ENCODE peak calls at places on chromosomes 11 and 22, in eight cellular contexts. One of them, this sample, is unnamed. For H3K4me1, the result is how much of the 10 kb centered on the place peaks cover.

GRCh38 chr22:23144926-23145906 is at the start of gene RAB36:
- DNase-seq in PC-9: peak
- DNase-seq in mucosa of descending colon: peak
- DNase-seq in HCT116: peak
- DNase-seq in mammary epithelial cell: peak
- DNase-seq in heart left ventricle: peak
- DNase-seq in body of pancreas: peak
- DNase-seq in sigmoid colon: peak
- DNase-seq in this sample: peak

GRCh38 chr11:103384652-103385051 is 275.4 kb downstream of the DYNC2H1 start:
- DNase-seq in PC-9: no peak
- DNase-seq in mucosa of descending colon: no peak
- DNase-seq in HCT116: no peak
- DNase-seq in mammary epithelial cell: peak
- DNase-seq in heart left ventricle: no peak
- DNase-seq in body of pancreas: no peak
- DNase-seq in sigmoid colon: no peak
- DNase-seq in this sample: no peak

GRCh38 chr11:68165601-68166000 is 44.4 kb upstream of the CHKA start:
- DNase-seq in PC-9: no peak
- DNase-seq in mucosa of descending colon: no peak
- DNase-seq in HCT116: no peak
- DNase-seq in mammary epithelial cell: no peak
- DNase-seq in heart left ventricle: no peak
- DNase-seq in body of pancreas: no peak
- DNase-seq in sigmoid colon: no peak
- DNase-seq in this sample: no peak

GRCh38 chr11:114207096-114207495 is 89.1 kb upstream of the NNMT start:
- DNase-seq in PC-9: no peak
- DNase-seq in mucosa of descending colon: no peak
- DNase-seq in HCT116: no peak
- DNase-seq in mammary epithelial cell: no peak
- DNase-seq in heart left ventricle: no peak
- DNase-seq in body of pancreas: no peak
- DNase-seq in sigmoid colon: no peak
- DNase-seq in this sample: no peak

GRCh38 chr11:69603163-69603836 is 37.7 kb upstream of the CCND1 start:
- DNase-seq in PC-9: no peak
- DNase-seq in mucosa of descending colon: no peak
- DNase-seq in HCT116: no peak
- DNase-seq in mammary epithelial cell: no peak
- DNase-seq in heart left ventricle: no peak
- DNase-seq in body of pancreas: no peak
- DNase-seq in sigmoid colon: no peak
- DNase-seq in this sample: no peak

GRCh38 chr11:47388697-47389576 is 10.6 kb upstream of the SPI1 start:
- DNase-seq in PC-9: peak
- DNase-seq in mucosa of descending colon: peak
- DNase-seq in HCT116: no peak
- DNase-seq in mammary epithelial cell: no peak
- DNase-seq in heart left ventricle: no peak
- DNase-seq in body of pancreas: no peak
- DNase-seq in sigmoid colon: no peak
- DNase-seq in this sample: no peak

GRCh38 chr22:33519140-33519973 is 400.9 kb downstream of the LARGE1 start:
- DNase-seq in PC-9: peak
- DNase-seq in mucosa of descending colon: no peak
- DNase-seq in HCT116: no peak
- DNase-seq in mammary epithelial cell: peak
- DNase-seq in heart left ventricle: peak
- DNase-seq in body of pancreas: peak
- DNase-seq in sigmoid colon: no peak
- DNase-seq in this sample: peak

GRCh38 chr22:48365386-48365785 is 1462.3 kb downstream of the BRD1 start:
- DNase-seq in PC-9: no peak
- DNase-seq in mucosa of descending colon: no peak
- DNase-seq in HCT116: no peak
- DNase-seq in mammary epithelial cell: no peak
- DNase-seq in heart left ventricle: no peak
- DNase-seq in body of pancreas: no peak
- DNase-seq in sigmoid colon: no peak
- DNase-seq in this sample: no peak

GRCh38 chr11:45145421-45146071 is 893 bp upstream of the PRDM11 start:
- DNase-seq in PC-9: no peak
- DNase-seq in mucosa of descending colon: no peak
- DNase-seq in HCT116: no peak
- DNase-seq in mammary epithelial cell: no peak
- DNase-seq in heart left ventricle: peak
- DNase-seq in body of pancreas: peak
- DNase-seq in sigmoid colon: peak
- DNase-seq in this sample: no peak

GRCh38 chr22:44893731-44894080 is 116.1 kb downstream of the PHF21B start:
- DNase-seq in PC-9: no peak
- DNase-seq in mucosa of descending colon: no peak
- DNase-seq in HCT116: no peak
- DNase-seq in mammary epithelial cell: no peak
- DNase-seq in heart left ventricle: no peak
- DNase-seq in body of pancreas: no peak
- DNase-seq in sigmoid colon: no peak
- DNase-seq in this sample: no peak

GRCh38 chr11:73147771-73148681 is 5.9 kb upstream of the FCHSD2 start:
- DNase-seq in PC-9: no peak
- DNase-seq in mucosa of descending colon: no peak
- DNase-seq in HCT116: no peak
- DNase-seq in mammary epithelial cell: no peak
- DNase-seq in heart left ventricle: peak
- DNase-seq in body of pancreas: peak
- DNase-seq in sigmoid colon: peak
- DNase-seq in this sample: no peak

GRCh38 chr11:126815111-126815510 is 185.5 kb downstream of the KIRREL3 start:
- DNase-seq in PC-9: no peak
- DNase-seq in mucosa of descending colon: no peak
- DNase-seq in HCT116: no peak
- DNase-seq in mammary epithelial cell: no peak
- DNase-seq in heart left ventricle: no peak
- DNase-seq in body of pancreas: no peak
- DNase-seq in sigmoid colon: no peak
- DNase-seq in this sample: no peak

GRCh38 chr11:32148824-32149223 is 58.0 kb downstream of the RCN1 start:
- DNase-seq in PC-9: no peak
- DNase-seq in mucosa of descending colon: no peak
- DNase-seq in HCT116: no peak
- DNase-seq in mammary epithelial cell: no peak
- DNase-seq in heart left ventricle: no peak
- DNase-seq in body of pancreas: no peak
- DNase-seq in sigmoid colon: no peak
- DNase-seq in this sample: no peak

GRCh38 chr11:57641426-57641825 is 8.3 kb downstream of the YPEL4 start:
- DNase-seq in PC-9: no peak
- DNase-seq in mucosa of descending colon: no peak
- DNase-seq in HCT116: no peak
- DNase-seq in mammary epithelial cell: no peak
- DNase-seq in heart left ventricle: no peak
- DNase-seq in body of pancreas: peak
- DNase-seq in sigmoid colon: no peak
- DNase-seq in this sample: no peak

GRCh38 chr11:5317301-5317700 is 6.8 kb downstream of the OR51B2 start:
- DNase-seq in PC-9: no peak
- DNase-seq in mucosa of descending colon: no peak
- DNase-seq in HCT116: no peak
- DNase-seq in mammary epithelial cell: no peak
- DNase-seq in heart left ventricle: no peak
- DNase-seq in body of pancreas: no peak
- DNase-seq in sigmoid colon: no peak
- DNase-seq in this sample: no peak

GRCh38 chr11:117039270-117039669 is 59.0 kb downstream of the SIK3 start:
- DNase-seq in PC-9: no peak
- DNase-seq in mucosa of descending colon: no peak
- DNase-seq in HCT116: no peak
- DNase-seq in mammary epithelial cell: no peak
- DNase-seq in heart left ventricle: no peak
- DNase-seq in body of pancreas: no peak
- DNase-seq in sigmoid colon: no peak
- DNase-seq in this sample: no peak

GRCh38 chr11:117037279-117037951 is 60.8 kb downstream of the SIK3 start:
- DNase-seq in PC-9: no peak
- DNase-seq in mucosa of descending colon: no peak
- DNase-seq in HCT116: no peak
- DNase-seq in mammary epithelial cell: peak
- DNase-seq in heart left ventricle: no peak
- DNase-seq in body of pancreas: no peak
- DNase-seq in sigmoid colon: no peak
- DNase-seq in this sample: no peak

GRCh38 chr11:117034901-117035300 is 63.3 kb downstream of the SIK3 start:
- DNase-seq in PC-9: no peak
- DNase-seq in mucosa of descending colon: no peak
- DNase-seq in HCT116: no peak
- DNase-seq in mammary epithelial cell: no peak
- DNase-seq in heart left ventricle: no peak
- DNase-seq in body of pancreas: no peak
- DNase-seq in sigmoid colon: no peak
- DNase-seq in this sample: no peak

GRCh38 chr11:117039897-117040296 is 58.3 kb downstream of the SIK3 start:
- DNase-seq in PC-9: no peak
- DNase-seq in mucosa of descending colon: no peak
- DNase-seq in HCT116: no peak
- DNase-seq in mammary epithelial cell: peak
- DNase-seq in heart left ventricle: no peak
- DNase-seq in body of pancreas: no peak
- DNase-seq in sigmoid colon: no peak
- DNase-seq in this sample: no peak

DNA sequence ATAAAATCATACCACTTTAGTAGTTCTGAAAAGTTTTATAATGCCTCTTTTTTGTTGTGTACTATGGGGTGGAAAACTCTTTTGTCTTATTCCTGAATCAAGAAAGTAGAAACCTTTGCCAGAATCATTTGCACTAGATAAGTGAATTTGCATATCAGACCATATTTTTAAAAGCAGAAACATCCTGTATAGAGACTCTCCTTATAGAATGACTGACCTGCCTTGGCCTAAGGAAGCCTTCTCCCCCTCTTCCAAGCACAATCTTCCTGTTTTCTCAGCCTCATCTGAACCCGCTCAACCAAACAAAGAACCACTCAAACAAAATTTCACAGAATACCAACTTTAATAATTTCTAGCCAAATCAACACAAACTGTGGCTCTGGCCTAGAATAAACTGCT is 60.3 kb downstream of the SIK3 start:
- DNase-seq in PC-9: no peak
- DNase-seq in mucosa of descending colon: no peak
- DNase-seq in HCT116: no peak
- DNase-seq in mammary epithelial cell: no peak
- DNase-seq in heart left ventricle: no peak
- DNase-seq in body of pancreas: no peak
- DNase-seq in sigmoid colon: no peak
- DNase-seq in this sample: no peak
- H3K4me3 ChIP-seq in PC-9: no peak
- H3K4me3 ChIP-seq in mucosa of descending colon: no peak
- H3K4me3 ChIP-seq in HCT116: no peak
- H3K4me3 ChIP-seq in mammary epithelial cell: no peak
- H3K4me3 ChIP-seq in heart left ventricle: no peak
- H3K4me3 ChIP-seq in body of pancreas: no peak
- H3K4me3 ChIP-seq in sigmoid colon: no peak
- H3K4me3 ChIP-seq in this sample: no peak

GRCh38 chr22:42645341-42645937 is 3.8 kb downstream of the CYB5R3 start:
- DNase-seq in PC-9: no peak
- DNase-seq in mucosa of descending colon: no peak
- DNase-seq in HCT116: no peak
- DNase-seq in mammary epithelial cell: no peak
- DNase-seq in heart left ventricle: no peak
- DNase-seq in body of pancreas: no peak
- DNase-seq in sigmoid colon: no peak
- DNase-seq in this sample: no peak
- H3K4me1 ChIP-seq in PC-9: under half
- H3K4me1 ChIP-seq in mucosa of descending colon: half or more
- H3K4me1 ChIP-seq in HCT116: under half
- H3K4me1 ChIP-seq in mammary epithelial cell: under half
- H3K4me1 ChIP-seq in heart left ventricle: half or more
- H3K4me1 ChIP-seq in body of pancreas: half or more
- H3K4me1 ChIP-seq in sigmoid colon: half or more
- H3K4me1 ChIP-seq in this sample: under half

GRCh38 chr22:50584106-50585096 is 1.8 kb upstream of the CHKB start:
- DNase-seq in PC-9: no peak
- DNase-seq in mucosa of descending colon: no peak
- DNase-seq in HCT116: no peak
- DNase-seq in mammary epithelial cell: no peak
- DNase-seq in heart left ventricle: peak
- DNase-seq in body of pancreas: no peak
- DNase-seq in sigmoid colon: no peak
- DNase-seq in this sample: no peak
- H3K4me3 ChIP-seq in PC-9: peak
- H3K4me3 ChIP-seq in mucosa of descending colon: no peak
- H3K4me3 ChIP-seq in HCT116: peak
- H3K4me3 ChIP-seq in mammary epithelial cell: no peak
- H3K4me3 ChIP-seq in heart left ventricle: no peak
- H3K4me3 ChIP-seq in body of pancreas: no peak
- H3K4me3 ChIP-seq in sigmoid colon: no peak
- H3K4me3 ChIP-seq in this sample: peak

GRCh38 chr11:35586216-35586615 is 32.0 kb upstream of the FJX1 start:
- DNase-seq in PC-9: no peak
- DNase-seq in mucosa of descending colon: no peak
- DNase-seq in HCT116: no peak
- DNase-seq in mammary epithelial cell: no peak
- DNase-seq in heart left ventricle: no peak
- DNase-seq in body of pancreas: no peak
- DNase-seq in sigmoid colon: no peak
- DNase-seq in this sample: no peak

GRCh38 chr11:35590412-35590811 is 27.8 kb upstream of the FJX1 start:
- DNase-seq in PC-9: no peak
- DNase-seq in mucosa of descending colon: no peak
- DNase-seq in HCT116: no peak
- DNase-seq in mammary epithelial cell: no peak
- DNase-seq in heart left ventricle: no peak
- DNase-seq in body of pancreas: no peak
- DNase-seq in sigmoid colon: no peak
- DNase-seq in this sample: no peak

GRCh38 chr11:35589281-35589680 is 29.0 kb upstream of the FJX1 start:
- DNase-seq in PC-9: no peak
- DNase-seq in mucosa of descending colon: no peak
- DNase-seq in HCT116: no peak
- DNase-seq in mammary epithelial cell: no peak
- DNase-seq in heart left ventricle: no peak
- DNase-seq in body of pancreas: no peak
- DNase-seq in sigmoid colon: no peak
- DNase-seq in this sample: no peak

GRCh38 chr11:35588627-35589026 is 29.6 kb upstream of the FJX1 start:
- DNase-seq in PC-9: no peak
- DNase-seq in mucosa of descending colon: no peak
- DNase-seq in HCT116: no peak
- DNase-seq in mammary epithelial cell: peak
- DNase-seq in heart left ventricle: no peak
- DNase-seq in body of pancreas: no peak
- DNase-seq in sigmoid colon: no peak
- DNase-seq in this sample: no peak

DNA sequence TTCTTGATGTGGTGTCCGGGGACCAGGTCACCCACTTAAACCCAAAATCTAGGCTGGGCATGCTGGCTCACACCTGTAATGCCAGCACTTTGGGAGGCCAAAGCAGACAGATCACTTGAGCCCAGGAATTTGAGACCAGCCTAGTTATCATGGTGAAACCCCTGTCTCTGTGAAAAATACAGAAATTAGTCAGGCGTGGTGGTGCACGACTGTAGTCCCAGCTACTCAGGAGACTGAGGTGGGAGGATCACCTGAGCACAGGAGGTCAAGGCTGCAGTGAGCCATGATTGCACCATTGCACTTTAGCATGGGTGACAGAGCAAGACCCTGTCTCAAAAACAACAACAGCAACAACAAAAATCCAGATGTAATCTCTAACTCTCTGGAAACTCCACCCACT is 30.3 kb upstream of the FJX1 start:
- DNase-seq in PC-9: no peak
- DNase-seq in mucosa of descending colon: no peak
- DNase-seq in HCT116: no peak
- DNase-seq in mammary epithelial cell: no peak
- DNase-seq in heart left ventricle: no peak
- DNase-seq in body of pancreas: no peak
- DNase-seq in sigmoid colon: no peak
- DNase-seq in this sample: no peak
- H3K4me1 ChIP-seq in PC-9: under half
- H3K4me1 ChIP-seq in mucosa of descending colon: under half
- H3K4me1 ChIP-seq in HCT116: under half
- H3K4me1 ChIP-seq in mammary epithelial cell: under half
- H3K4me1 ChIP-seq in heart left ventricle: under half
- H3K4me1 ChIP-seq in body of pancreas: under half
- H3K4me1 ChIP-seq in sigmoid colon: under half
- H3K4me1 ChIP-seq in this sample: under half

This sample was measured in keratinocyte.